ENCODE peak calls at places on chromosomes 12 and 14, in six cellular contexts. A is H9; C is pancreas; I is CD8-positive, alpha-beta T cell; V is GM23338; J is foreskin keratinocyte. K is an unnamed sample.
A peak's percentile ranks its signal among the peaks of the same experiment; 100 is the strongest.

GRCh38 chr12:89234324-89235114 is 117.8 kb downstream of the DUSP6 start:
- DNase-seq in A (no peak), C (no peak), I (no peak), V (no peak), J (no peak), K (no peak)

GRCh38 chr12:96263449-96263902 is 69.3 kb downstream of the ELK3 start:
- DNase-seq in A (no peak), C (peak; percentile 56), I (no peak), V (peak; percentile 27), J (no peak), K (no peak)

GRCh38 chr14:55914771-55915170 is 203.4 kb upstream of the PELI2 start:
- DNase-seq in A (no peak), C (no peak), I (no peak), V (no peak), J (no peak), K (no peak)

GRCh38 chr12:131118366-131118765 is 164.7 kb downstream of the ADGRD1 start:
- DNase-seq in A (peak; percentile 8), C (no peak), I (no peak), V (no peak), J (no peak), K (no peak)

GRCh38 chr14:105498430-105499255 is 7.6 kb downstream of the TEDC1 start:
- DNase-seq in A (peak; percentile 39), C (no peak), I (no peak), V (peak; percentile 17), J (no peak), K (peak; percentile 71)

GRCh38 chr12:92743026-92743425 is 40.2 kb downstream of the PLEKHG7 start:
- DNase-seq in A (no peak), C (no peak), I (no peak), V (no peak), J (no peak), K (no peak)

GRCh38 chr12:128531153-128531552 is 264.2 kb downstream of the TMEM132C start:
- DNase-seq in A (no peak), C (no peak), I (no peak), V (no peak), J (no peak), K (no peak)

GRCh38 chr12:118704517-118704916 is 276.8 kb upstream of the SRRM4 start:
- DNase-seq in A (peak; percentile 47), C (no peak), I (no peak), V (peak; percentile 63), J (no peak), K (no peak)

GRCh38 chr12:122350444-122350843 is 72.0 kb downstream of the CLIP1 start:
- DNase-seq in A (no peak), C (no peak), I (no peak), V (no peak), J (no peak), K (no peak)

GRCh38 chr12:97960225-97960624 is 497.6 kb downstream of the RMST start:
- DNase-seq in A (peak; percentile 41), C (no peak), I (no peak), V (peak; percentile 28), J (no peak), K (no peak)

GRCh38 chr12:356276-356988 is 32.7 kb downstream of the KDM5A start:
- DNase-seq in A (no peak), C (no peak), I (no peak), V (no peak), J (peak; percentile 33), K (no peak)

GRCh38 chr14:58772814-58773620 is 135.3 kb downstream of the DACT1 start:
- DNase-seq in A (peak; percentile 38), C (no peak), I (no peak), V (peak; percentile 48), J (no peak), K (no peak)

GRCh38 chr12:111720457-111720856 is 34.6 kb downstream of the ACAD10 start:
- DNase-seq in A (no peak), C (no peak), I (no peak), V (no peak), J (no peak), K (no peak)

GRCh38 chr14:91523972-91524371 is 13.9 kb upstream of the PPP4R3A start:
- DNase-seq in A (no peak), C (no peak), I (no peak), V (peak; percentile 27), J (no peak), K (no peak)

GRCh38 chr12:22935501-22935900 is 310.5 kb downstream of the ETNK1 start:
- DNase-seq in A (no peak), C (no peak), I (no peak), V (no peak), J (no peak), K (no peak)

GRCh38 chr14:70468731-70469130 is 16.8 kb downstream of the ADAM21 start:
- DNase-seq in A (no peak), C (no peak), I (no peak), V (no peak), J (no peak), K (no peak)

GRCh38 chr12:132686831-132687210 is 321 bp downstream of the POLE start:
- DNase-seq in A (no peak), C (peak; percentile 30), I (no peak), V (peak; percentile 48), J (no peak), K (no peak)

GRCh38 chr12:119354187-119354586 is 19.7 kb downstream of the CCDC60 start:
- DNase-seq in A (no peak), C (no peak), I (no peak), V (no peak), J (no peak), K (no peak)

GRCh38 chr14:81453166-81453766 is 53.1 kb upstream of the STON2 start:
- DNase-seq in A (peak; percentile 58), C (peak; percentile 68), I (no peak), V (peak; percentile 79), J (no peak), K (no peak)

GRCh38 chr12:26524862-26525465 is 308.0 kb downstream of the ITPR2 start:
- DNase-seq in A (no peak), C (no peak), I (no peak), V (peak; percentile 46), J (peak; percentile 7), K (no peak)

GRCh38 chr12:106389181-106389580 is 31.6 kb downstream of the POLR3B start:
- DNase-seq in A (no peak), C (no peak), I (no peak), V (no peak), J (no peak), K (no peak)

GRCh38 chr12:54159140-54159539 is 29.6 kb downstream of the SMUG1 start:
- DNase-seq in A (peak; percentile 97), C (peak; percentile 13), I (no peak), V (peak; percentile 94), J (no peak), K (no peak)

GRCh38 chr14:100116134-100116533 is 43.3 kb downstream of the DEGS2 start:
- DNase-seq in A (no peak), C (no peak), I (no peak), V (no peak), J (no peak), K (no peak)

GRCh38 chr14:73814158-73814557 is 37.5 kb upstream of the PTGR2 start:
- DNase-seq in A (no peak), C (no peak), I (no peak), V (no peak), J (no peak), K (no peak)

GRCh38 chr14:38279556-38279955 is 23.7 kb upstream of the CLEC14A start:
- DNase-seq in A (no peak), C (no peak), I (no peak), V (no peak), J (no peak), K (no peak)

GRCh38 chr12:11496157-11496851 is 100.9 kb upstream of the PRB2 start:
- DNase-seq in A (peak; percentile 40), C (no peak), I (no peak), V (peak; percentile 49), J (no peak), K (no peak)

GRCh38 chr12:52354197-52354596 is 13.1 kb downstream of the KRT85 start:
- DNase-seq in A (no peak), C (no peak), I (no peak), V (no peak), J (no peak), K (no peak)

GRCh38 chr12:113683566-113683965 is 211.9 kb upstream of the LHX5 start:
- DNase-seq in A (no peak), C (no peak), I (no peak), V (no peak), J (no peak), K (no peak)

GRCh38 chr12:66653801-66654200 is 25.1 kb downstream of the GRIP1 start:
- DNase-seq in A (peak; percentile 49), C (no peak), I (no peak), V (peak; percentile 56), J (no peak), K (no peak)
- H3K27ac ChIP-seq in A (no peak overlapping the region), C (no peak overlapping the region), I (no peak overlapping the region), V (no peak overlapping the region), J (no peak overlapping the region), K (no peak overlapping the region)

DNA sequence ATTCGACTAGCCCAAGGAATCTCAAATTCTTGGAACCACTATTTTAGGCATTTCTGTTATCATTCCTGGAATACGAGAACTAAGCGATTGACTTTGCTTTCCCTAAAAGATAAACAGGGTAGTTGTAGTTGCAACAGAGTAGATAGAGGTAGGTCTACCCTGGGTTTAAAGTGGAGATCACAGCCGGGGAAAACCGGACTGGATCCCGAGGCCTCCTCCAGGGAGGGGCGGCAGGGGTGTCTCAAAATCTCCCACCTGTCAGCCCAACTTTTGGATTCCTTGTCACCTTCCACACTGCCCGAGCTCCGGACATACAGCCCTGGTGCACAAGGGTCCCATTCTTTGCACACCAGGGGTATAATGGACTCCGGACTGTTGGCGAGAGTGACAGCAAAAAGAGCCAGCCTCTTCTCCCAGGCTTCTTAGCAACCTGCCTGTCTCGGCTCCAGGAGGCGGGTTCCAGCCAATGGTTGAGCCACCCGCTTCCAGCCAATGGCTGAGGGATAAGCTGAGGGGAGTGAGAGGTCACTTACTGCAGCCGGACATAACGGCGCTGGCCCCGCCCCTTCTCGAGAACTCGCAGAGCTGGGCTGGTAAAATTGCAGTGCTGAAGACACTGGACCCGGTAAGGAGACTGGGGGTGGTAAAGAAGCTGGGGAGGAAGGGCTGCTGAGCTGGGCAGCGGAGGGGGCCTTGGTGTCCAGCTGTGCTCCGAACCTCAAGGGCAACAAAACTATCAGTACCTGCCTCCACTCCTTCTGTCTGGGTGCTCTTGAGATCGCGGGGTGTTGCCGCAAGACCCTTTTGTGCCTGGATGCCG is at the start of gene SUOX:
- DNase-seq in A (peak; percentile 100), C (peak; percentile 97), I (peak; percentile 14), V (peak; percentile 99), J (peak; percentile 71), K (peak; percentile 99)
- TF ChIP-seq CTCF in A (no peak), C (no peak), I (no peak), V (no peak), J (no peak), K (no peak)

GRCh38 chr12:90327783-90328743 is 619.4 kb upstream of the ATP2B1 start:
- DNase-seq in A (no peak), C (no peak), I (no peak), V (no peak), J (no peak), K (no peak)
- H3K27ac ChIP-seq in A (no peak overlapping the region), C (no peak overlapping the region), I (no peak overlapping the region), V (no peak overlapping the region), J (no peak overlapping the region), K (no peak overlapping the region)

DNA sequence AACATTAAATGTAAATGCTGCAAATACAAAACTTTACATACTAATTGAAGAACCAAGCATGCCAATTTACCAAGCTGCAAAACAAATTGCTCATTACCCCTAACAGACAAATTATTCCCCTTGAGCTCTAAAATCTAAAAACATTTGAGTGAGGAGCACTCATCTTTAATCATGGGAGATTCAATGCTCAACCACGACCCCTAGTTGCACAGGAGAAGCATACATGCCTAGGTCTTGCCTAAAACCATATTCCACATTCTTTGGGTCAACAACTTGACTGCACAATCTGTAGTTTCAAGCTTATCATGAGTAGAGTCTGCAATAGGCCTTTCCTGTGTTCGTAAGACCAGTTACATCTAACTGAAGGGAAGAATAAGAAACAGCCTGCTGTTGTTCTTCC is 69.7 kb downstream of the MGAT4C start:
- DNase-seq in A (no peak), C (no peak), I (no peak), V (peak; percentile 13), J (no peak), K (no peak)
- TF ChIP-seq CTCF in A (peak; percentile 41), C (no peak), I (no peak), V (peak; percentile 60), J (peak; percentile 44), K (no peak)

K was measured in coronary artery.